ENCODE peak calls at places on chromosome 6, in five cellular contexts. One of them, this sample, is unnamed.

GRCh38 chr6:169168706-169169105 is 84.9 kb downstream of the THBS2 start:
- DNase-seq in KG1: no peak
- DNase-seq in fibroblast of lung: no peak
- DNase-seq in NCI-H1694 treated with DMSO at 0.1 percent for 48 hours: no peak
- DNase-seq in H9: no peak
- DNase-seq in this sample: no peak

GRCh38 chr6:144416244-144416643 is 131.1 kb downstream of the UTRN start:
- DNase-seq in KG1: no peak
- DNase-seq in fibroblast of lung: no peak
- DNase-seq in NCI-H1694 treated with DMSO at 0.1 percent for 48 hours: no peak
- DNase-seq in H9: no peak
- DNase-seq in this sample: no peak

GRCh38 chr6:160391419-160392116 is 43.4 kb downstream of the SLC22A3 start:
- DNase-seq in KG1: no peak
- DNase-seq in fibroblast of lung: peak; percentile 80
- DNase-seq in NCI-H1694 treated with DMSO at 0.1 percent for 48 hours: no peak
- DNase-seq in H9: no peak
- DNase-seq in this sample: no peak

GRCh38 chr6:113707194-113707593 is 150.0 kb upstream of the MARCKS start:
- DNase-seq in KG1: no peak
- DNase-seq in fibroblast of lung: no peak
- DNase-seq in NCI-H1694 treated with DMSO at 0.1 percent for 48 hours: no peak
- DNase-seq in H9: no peak
- DNase-seq in this sample: no peak

GRCh38 chr6:76972463-76972862 is 490.8 kb downstream of the HTR1B start:
- DNase-seq in KG1: no peak
- DNase-seq in fibroblast of lung: no peak
- DNase-seq in NCI-H1694 treated with DMSO at 0.1 percent for 48 hours: no peak
- DNase-seq in H9: no peak
- DNase-seq in this sample: no peak

GRCh38 chr6:1099257-1099656 is 212.6 kb upstream of the FOXQ1 start:
- DNase-seq in KG1: no peak
- DNase-seq in fibroblast of lung: no peak
- DNase-seq in NCI-H1694 treated with DMSO at 0.1 percent for 48 hours: no peak
- DNase-seq in H9: no peak
- DNase-seq in this sample: no peak

GRCh38 chr6:93721386-93722048 is 302.2 kb upstream of the EPHA7 start:
- DNase-seq in KG1: no peak
- DNase-seq in fibroblast of lung: peak; percentile 67
- DNase-seq in NCI-H1694 treated with DMSO at 0.1 percent for 48 hours: peak; percentile 4
- DNase-seq in H9: peak; percentile 61
- DNase-seq in this sample: no peak

GRCh38 chr6:56259682-56260081 is 12.3 kb upstream of the COL21A1 start:
- DNase-seq in KG1: no peak
- DNase-seq in fibroblast of lung: peak; percentile 86
- DNase-seq in NCI-H1694 treated with DMSO at 0.1 percent for 48 hours: peak; percentile 20
- DNase-seq in H9: no peak
- DNase-seq in this sample: no peak

GRCh38 chr6:25332671-25333071 is 53.5 kb downstream of the CARMIL1 start:
- DNase-seq in KG1: no peak
- DNase-seq in fibroblast of lung: no peak
- DNase-seq in NCI-H1694 treated with DMSO at 0.1 percent for 48 hours: no peak
- DNase-seq in H9: no peak
- DNase-seq in this sample: peak; percentile 6

GRCh38 chr6:35248300-35248699 is 11.2 kb upstream of the ZNF76 start:
- DNase-seq in KG1: no peak
- DNase-seq in fibroblast of lung: no peak
- DNase-seq in NCI-H1694 treated with DMSO at 0.1 percent for 48 hours: no peak
- DNase-seq in H9: no peak
- DNase-seq in this sample: no peak

GRCh38 chr6:87139236-87139635 is 16.1 kb upstream of the ZNF292 start:
- DNase-seq in KG1: no peak
- DNase-seq in fibroblast of lung: peak; percentile 73
- DNase-seq in NCI-H1694 treated with DMSO at 0.1 percent for 48 hours: peak; percentile 31
- DNase-seq in H9: no peak
- DNase-seq in this sample: no peak

GRCh38 chr6:140490086-140490485 is 1115.6 kb upstream of the CITED2 start:
- DNase-seq in KG1: no peak
- DNase-seq in fibroblast of lung: peak; percentile 33
- DNase-seq in NCI-H1694 treated with DMSO at 0.1 percent for 48 hours: no peak
- DNase-seq in H9: no peak
- DNase-seq in this sample: no peak

GRCh38 chr6:3490622-3490980 is 33.8 kb upstream of the SLC22A23 start:
- DNase-seq in KG1: no peak
- DNase-seq in fibroblast of lung: no peak
- DNase-seq in NCI-H1694 treated with DMSO at 0.1 percent for 48 hours: no peak
- DNase-seq in H9: no peak
- DNase-seq in this sample: no peak

GRCh38 chr6:3296113-3296512 is 37.4 kb downstream of the PSMG4 start:
- DNase-seq in KG1: no peak
- DNase-seq in fibroblast of lung: no peak
- DNase-seq in NCI-H1694 treated with DMSO at 0.1 percent for 48 hours: no peak
- DNase-seq in H9: no peak
- DNase-seq in this sample: no peak

GRCh38 chr6:146047356-146047755 is 18.5 kb downstream of the GRM1 start:
- DNase-seq in KG1: no peak
- DNase-seq in fibroblast of lung: no peak
- DNase-seq in NCI-H1694 treated with DMSO at 0.1 percent for 48 hours: peak; percentile 29
- DNase-seq in H9: no peak
- DNase-seq in this sample: no peak

GRCh38 chr6:71383891-71384489 is 95.4 kb downstream of the OGFRL1 start:
- DNase-seq in KG1: peak; percentile 37
- DNase-seq in fibroblast of lung: peak; percentile 81
- DNase-seq in NCI-H1694 treated with DMSO at 0.1 percent for 48 hours: peak; percentile 51
- DNase-seq in H9: no peak
- DNase-seq in this sample: no peak

GRCh38 chr6:162962093-162962492 is 234.3 kb downstream of the PACRG start:
- DNase-seq in KG1: no peak
- DNase-seq in fibroblast of lung: no peak
- DNase-seq in NCI-H1694 treated with DMSO at 0.1 percent for 48 hours: no peak
- DNase-seq in H9: no peak
- DNase-seq in this sample: no peak